ENCODE peak calls at places on chromosomes 5 and 9, in four cellular contexts. H is tibial artery, O is SK-N-SH, R is breast epithelium. E is an unnamed sample.

GRCh38 chr5:87899109-87900100 is 369.2 kb downstream of the TMEM161B start:
- DNase-seq in H (peak), O (no peak), R (no peak), E (peak)

GRCh38 chr9:100228352-100228869 is 124.3 kb downstream of the TEX10 start:
- DNase-seq in H (no peak), O (peak), R (no peak), E (no peak)

GRCh38 chr5:369151-369939 is 47.8 kb downstream of the AHRR start:
- DNase-seq in H (peak), O (no peak), R (no peak), E (peak)

GRCh38 chr5:35823347-35823875 is 33.3 kb upstream of the IL7R start:
- DNase-seq in H (no peak), O (no peak), R (no peak), E (no peak)

GRCh38 chr5:180084638-180085561 is 13.3 kb upstream of the RNF130 start:
- DNase-seq in H (no peak), O (peak), R (no peak), E (no peak)

GRCh38 chr5:76250463-76250862 is 152.6 kb upstream of the IQGAP2 start:
- DNase-seq in H (no peak), O (no peak), R (no peak), E (no peak)

GRCh38 chr9:110030632-110031031 is 177.3 kb downstream of the C9orf152 start:
- DNase-seq in H (no peak), O (no peak), R (no peak), E (no peak)

GRCh38 chr9:87277346-87277745 is 220.3 kb upstream of the DAPK1 start:
- DNase-seq in H (no peak), O (no peak), R (no peak), E (no peak)

GRCh38 chr5:16784088-16784487 is 152.0 kb downstream of the MYO10 start:
- DNase-seq in H (no peak), O (no peak), R (no peak), E (no peak)

GRCh38 chr5:55226934-55227737 is at the start of gene MCIDAS:
- DNase-seq in H (no peak), O (peak), R (no peak), E (no peak)

GRCh38 chr9:687034-687785 is 154.3 kb upstream of the DMRT1 start:
- DNase-seq in H (no peak), O (no peak), R (no peak), E (no peak)

GRCh38 chr5:79333852-79334557 is 98.1 kb downstream of the JMY start:
- DNase-seq in H (no peak), O (peak), R (no peak), E (no peak)
- TF ChIP-seq CTCF in H (no peak), O (no peak), R (no peak), E (no peak)

GRCh38 chr5:173730610-173731302 is 114.3 kb upstream of the BOD1 start:
- DNase-seq in H (no peak), O (no peak), R (no peak), E (no peak)
- TF ChIP-seq CTCF in H (no peak), O (no peak), R (no peak), E (no peak)

GRCh38 chr9:76219555-76220151 is 174.6 kb downstream of the RFK start:
- DNase-seq in H (no peak), O (peak), R (no peak), E (no peak)
- TF ChIP-seq CTCF in H (peak), O (peak), R (no peak), E (no peak)

GRCh38 chr5:103256178-103256577 is 2.4 kb upstream of the MACIR start:
- DNase-seq in H (no peak), O (no peak), R (no peak), E (no peak)
- TF ChIP-seq CTCF in H (no peak), O (peak), R (no peak), E (no peak)

DNA sequence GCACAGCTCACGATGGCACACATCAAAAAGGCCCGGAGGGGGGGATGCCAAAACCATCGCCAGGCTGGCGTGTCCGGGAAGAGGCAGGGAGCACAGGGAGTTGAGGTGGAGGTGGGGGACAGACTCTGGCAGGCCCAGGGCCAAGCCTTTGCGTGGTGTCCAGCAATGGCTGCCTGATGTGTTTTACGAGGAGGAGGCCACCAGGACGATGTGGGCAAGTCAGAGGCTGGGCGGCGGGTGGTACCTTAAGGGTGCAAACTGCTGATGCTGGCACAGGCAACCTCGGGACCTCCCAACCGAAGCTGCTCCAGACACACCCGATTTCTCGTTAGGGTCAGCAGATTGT is 4.7 kb downstream of the VAV2 start:
- DNase-seq in H (no peak), O (no peak), R (no peak), E (no peak)
- TF ChIP-seq CTCF in H (no peak), O (no peak), R (no peak), E (no peak)